ENCODE peak calls at places on chromosomes 6 and 20, in ten cellular contexts. H, A, P, Q, W, E, L, B, U and N are unnamed samples.

GRCh38 chr20:12554416-12554815 is 454.4 kb upstream of the SPTLC3 start:
- DNase-seq in U (no peak), E (peak; percentile 36), A (no peak), H (no peak), P (no peak), B (no peak), W (peak; percentile 19), L (no peak), Q (no peak), N (no peak)

GRCh38 chr6:38133932-38134703 is 314.6 kb downstream of the ZFAND3 start:
- DNase-seq in E (no peak), A (no peak), Q (no peak), P (no peak), B (peak; percentile 98), L (no peak), W (peak; percentile 81), U (no peak), H (no peak), N (no peak)

GRCh38 chr20:62685781-62686555 is 22.7 kb upstream of the NTSR1 start:
- DNase-seq in U (peak; percentile 74), A (peak; percentile 75), L (no peak), Q (no peak), E (no peak), P (peak; percentile 42), W (peak; percentile 49), H (peak; percentile 70), B (no peak), N (no peak)

GRCh38 chr6:135012764-135013163 is 41.9 kb downstream of the HBS1L start:
- DNase-seq in E (no peak), B (no peak), H (no peak), P (no peak), W (no peak), U (no peak), A (no peak), L (no peak), Q (no peak), N (no peak)

GRCh38 chr6:31792741-31793140 is 2.8 kb downstream of the VARS1 start:
- DNase-seq in P (no peak), H (no peak), B (peak; percentile 94), L (no peak), Q (no peak), W (peak; percentile 96), E (peak; percentile 61), A (no peak), U (no peak), N (peak; percentile 70)

GRCh38 chr20:24951536-24952047 is 2.5 kb downstream of the CST7 start:
- DNase-seq in H (no peak), B (no peak), E (no peak), L (no peak), W (no peak), A (no peak), P (no peak), U (no peak), Q (no peak), N (no peak)

GRCh38 chr20:17648782-17649730 is 33.0 kb downstream of the RRBP1 start:
- DNase-seq in A (peak; percentile 66), P (no peak), E (no peak), L (no peak), B (no peak), U (no peak), H (no peak), Q (peak; percentile 38), W (peak; percentile 18), N (no peak)

GRCh38 chr20:46396052-46396451 is 10.4 kb downstream of the ELMO2 start:
- DNase-seq in U (no peak), H (no peak), E (no peak), W (no peak), Q (no peak), P (no peak), L (no peak), A (no peak), B (no peak), N (no peak)

GRCh38 chr6:122806290-122806689 is 17.2 kb downstream of the SMPDL3A start:
- DNase-seq in L (no peak), B (no peak), P (no peak), Q (no peak), W (no peak), E (no peak), A (no peak), H (no peak), U (no peak), N (no peak)

GRCh38 chr6:21075986-21076385 is 517.6 kb upstream of the SOX4 start:
- DNase-seq in Q (no peak), W (no peak), L (no peak), H (no peak), P (no peak), E (no peak), B (no peak), U (no peak), A (no peak), N (no peak)

GRCh38 chr6:163750436-163751031 is 336.0 kb downstream of the QKI start:
- DNase-seq in U (no peak), L (no peak), P (no peak), B (no peak), A (no peak), H (no peak), Q (no peak), E (no peak), W (no peak), N (no peak)

GRCh38 chr6:99543968-99544367 is 24.5 kb downstream of the CCNC start:
- DNase-seq in E (no peak), P (no peak), A (no peak), U (no peak), B (no peak), H (no peak), L (no peak), Q (no peak), W (no peak), N (no peak)
- TF ChIP-seq CTCF in E (no peak), P (no peak), A (no peak), U (no peak), B (no peak), H (no peak), L (no peak), Q (no peak), W (no peak), N (no peak)

DNA sequence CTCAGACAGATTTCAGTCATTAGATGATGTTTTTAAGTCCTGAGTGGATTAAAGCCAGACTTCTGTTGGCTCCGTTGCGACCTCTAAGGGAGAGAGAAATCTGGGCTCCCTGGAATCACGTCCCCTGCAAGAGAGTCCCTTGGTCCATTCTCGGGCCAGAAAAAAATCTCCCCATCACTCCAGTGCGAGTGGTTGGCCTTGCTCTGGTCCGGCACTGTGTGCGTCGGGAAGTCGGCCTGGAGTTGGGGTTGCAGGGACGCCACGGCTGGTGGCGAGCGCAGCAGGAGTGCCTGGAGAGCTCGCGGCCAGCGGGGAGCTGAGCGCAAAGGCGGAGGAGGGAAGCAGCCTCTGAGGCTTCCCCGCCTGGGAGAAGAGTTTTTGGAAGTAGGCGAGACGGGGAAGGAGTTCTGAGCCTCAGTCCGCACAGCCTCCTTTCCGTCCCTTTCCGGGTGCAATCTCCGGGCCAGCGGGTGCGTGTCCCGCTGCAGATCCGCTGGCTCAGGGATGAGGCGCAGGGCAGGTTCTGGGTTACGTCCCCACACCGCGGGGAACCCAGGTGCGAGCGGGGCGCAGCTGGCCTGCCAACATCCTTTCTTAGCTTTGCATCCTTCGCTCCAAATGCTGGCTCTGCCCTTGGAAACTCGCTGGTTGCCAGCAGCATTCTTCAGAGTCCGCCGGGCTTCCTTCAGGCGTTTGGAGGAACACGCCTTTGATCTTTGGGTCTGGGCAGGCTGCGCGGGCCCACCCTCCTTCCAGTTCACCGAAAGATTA is 6.8 kb downstream of the TCF21 start:
- DNase-seq in A (peak; percentile 69), B (no peak), P (no peak), H (no peak), Q (no peak), W (no peak), U (no peak), E (no peak), L (no peak), N (no peak)
- H3K27me3 ChIP-seq in A (peaks cover 3% of the 10 kb centered on the region), B (no peaks in the 10 kb centered on the region), P (no peaks in the 10 kb centered on the region), H (peaks cover 40% of the 10 kb centered on the region), Q (peaks cover 3% of the 10 kb centered on the region), W (peaks cover 54% of the 10 kb centered on the region), U (peaks cover 65% of the 10 kb centered on the region), E (peaks cover 72% of the 10 kb centered on the region), L (peaks cover 35% of the 10 kb centered on the region), N (peaks cover 40% of the 10 kb centered on the region)

DNA sequence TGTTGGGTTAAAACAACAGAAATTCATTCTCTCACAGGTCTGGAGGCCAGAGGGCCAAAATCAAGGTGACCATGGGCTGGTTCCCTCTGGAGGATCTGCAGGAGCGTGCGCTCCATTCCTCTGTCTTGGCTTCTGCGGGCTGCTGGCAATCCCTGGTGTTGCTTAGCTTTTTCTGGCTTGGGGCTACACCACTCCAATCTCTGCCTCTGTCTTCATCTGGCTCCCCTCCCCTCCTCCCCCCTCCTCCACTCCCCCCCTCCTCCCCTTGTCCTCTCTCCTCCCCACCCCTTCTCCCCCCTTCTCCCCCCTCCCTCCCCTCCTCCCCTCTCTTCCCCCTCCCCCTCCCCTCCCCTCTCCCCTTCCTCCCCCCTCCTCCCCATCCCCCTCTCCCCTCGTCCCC is 321.3 kb upstream of the ARID1B start:
- DNase-seq in A (no peak), H (no peak), P (no peak), Q (no peak), L (no peak), E (no peak), U (no peak), B (no peak), W (no peak), N (no peak)
- TF ChIP-seq CTCF in A (no peak), H (no peak), P (no peak), Q (no peak), L (no peak), E (no peak), U (no peak), B (no peak), W (no peak), N (no peak)

GRCh38 chr20:56429496-56429895 is 17.4 kb downstream of the CASS4 start:
- DNase-seq in P (no peak), E (peak; percentile 40), Q (no peak), L (no peak), A (peak; percentile 15), B (no peak), U (no peak), W (no peak), H (no peak), N (no peak)

GRCh38 chr20:56427797-56428196 is 15.7 kb downstream of the CASS4 start:
- DNase-seq in U (no peak), L (no peak), B (no peak), E (no peak), A (no peak), P (no peak), Q (no peak), W (no peak), H (no peak), N (no peak)

GRCh38 chr20:56428388-56428787 is 16.3 kb downstream of the CASS4 start:
- DNase-seq in H (no peak), U (no peak), L (no peak), Q (no peak), A (no peak), B (no peak), E (no peak), P (no peak), W (no peak), N (no peak)

GRCh38 chr20:56429941-56430340 is 17.9 kb downstream of the CASS4 start:
- DNase-seq in Q (no peak), B (no peak), W (no peak), H (no peak), U (no peak), L (no peak), A (peak; percentile 16), P (no peak), E (no peak), N (no peak)

DNA sequence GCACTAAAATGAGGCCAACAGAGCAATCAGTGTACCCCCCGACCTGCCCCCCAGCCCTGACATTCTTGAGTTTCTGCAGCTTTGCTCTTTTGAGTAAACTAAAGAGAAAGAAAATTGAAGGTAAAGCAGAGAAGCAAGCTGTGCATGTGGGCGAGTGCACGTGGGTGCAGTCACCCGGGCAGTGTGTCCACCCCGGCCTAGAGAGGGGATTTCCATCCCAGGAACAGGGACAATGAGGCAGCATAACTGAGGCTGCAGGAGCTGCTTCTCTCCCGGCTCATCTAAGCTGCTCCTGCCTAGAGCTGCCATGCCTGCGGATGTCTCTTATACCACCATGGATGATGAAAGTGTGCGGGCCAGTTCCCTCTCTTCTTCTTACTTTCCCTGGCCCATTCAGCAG is 16.8 kb downstream of the CASS4 start:
- DNase-seq in H (no peak), B (no peak), U (no peak), P (no peak), E (no peak), L (no peak), A (peak; percentile 48), Q (no peak), W (no peak), N (no peak)
- H3K27me3 ChIP-seq in H (no peaks in the 10 kb centered on the region), B (no peaks in the 10 kb centered on the region), U (no peaks in the 10 kb centered on the region), P (no peaks in the 10 kb centered on the region), E (no peaks in the 10 kb centered on the region), L (no peaks in the 10 kb centered on the region), A (no peaks in the 10 kb centered on the region), Q (no peaks in the 10 kb centered on the region), W (no peaks in the 10 kb centered on the region), N (no peaks in the 10 kb centered on the region)